ENCODE peak calls at places on chromosome 3, in five cellular contexts. One of them, this sample, is unnamed.

GRCh38 chr3:13009946-13010315 is 63.3 kb downstream of the IQSEC1 start:
- DNase-seq in GM20000: no peak
- DNase-seq in activated CD8-positive, alpha-beta T cell treated with anti-CD3 and anti-CD28 coated beads for 36 hours: no peak
- DNase-seq in WERI-Rb-1: no peak
- DNase-seq in body of pancreas: no peak
- DNase-seq in this sample: no peak

GRCh38 chr3:160381470-160381869 is 17.6 kb downstream of the IFT80 start:
- DNase-seq in activated CD8-positive, alpha-beta T cell treated with anti-CD3 and anti-CD28 coated beads for 36 hours: no peak
- DNase-seq in body of pancreas: no peak
- DNase-seq in WERI-Rb-1: no peak
- DNase-seq in GM20000: no peak
- DNase-seq in this sample: no peak

GRCh38 chr3:127452321-127452821 is 138.2 kb downstream of the TPRA1 start:
- DNase-seq in GM20000: no peak
- DNase-seq in activated CD8-positive, alpha-beta T cell treated with anti-CD3 and anti-CD28 coated beads for 36 hours: no peak
- DNase-seq in body of pancreas: no peak
- DNase-seq in WERI-Rb-1: no peak
- DNase-seq in this sample: no peak

GRCh38 chr3:19270471-19270870 is 122.2 kb downstream of the KCNH8 start:
- DNase-seq in GM20000: no peak
- DNase-seq in WERI-Rb-1: no peak
- DNase-seq in body of pancreas: no peak
- DNase-seq in activated CD8-positive, alpha-beta T cell treated with anti-CD3 and anti-CD28 coated beads for 36 hours: no peak
- DNase-seq in this sample: no peak

GRCh38 chr3:4401441-4401840 is 65.6 kb downstream of the SUMF1 start:
- DNase-seq in activated CD8-positive, alpha-beta T cell treated with anti-CD3 and anti-CD28 coated beads for 36 hours: peak
- DNase-seq in GM20000: no peak
- DNase-seq in WERI-Rb-1: no peak
- DNase-seq in body of pancreas: no peak
- DNase-seq in this sample: no peak

GRCh38 chr3:174325834-174326705 is 533.1 kb upstream of the NAALADL2 start:
- DNase-seq in GM20000: no peak
- DNase-seq in body of pancreas: no peak
- DNase-seq in activated CD8-positive, alpha-beta T cell treated with anti-CD3 and anti-CD28 coated beads for 36 hours: no peak
- DNase-seq in WERI-Rb-1: no peak
- DNase-seq in this sample: no peak

GRCh38 chr3:57165637-57166036 is 484 bp upstream of the IL17RD start:
- DNase-seq in body of pancreas: no peak
- DNase-seq in WERI-Rb-1: no peak
- DNase-seq in activated CD8-positive, alpha-beta T cell treated with anti-CD3 and anti-CD28 coated beads for 36 hours: no peak
- DNase-seq in GM20000: no peak
- DNase-seq in this sample: no peak

GRCh38 chr3:120907659-120908029 is 361 bp upstream of the STXBP5L start:
- DNase-seq in activated CD8-positive, alpha-beta T cell treated with anti-CD3 and anti-CD28 coated beads for 36 hours: no peak
- DNase-seq in WERI-Rb-1: no peak
- DNase-seq in GM20000: no peak
- DNase-seq in body of pancreas: no peak
- DNase-seq in this sample: no peak

GRCh38 chr3:124034016-124034808 is 42.3 kb upstream of the ROPN1 start:
- DNase-seq in WERI-Rb-1: no peak
- DNase-seq in body of pancreas: peak
- DNase-seq in activated CD8-positive, alpha-beta T cell treated with anti-CD3 and anti-CD28 coated beads for 36 hours: peak
- DNase-seq in GM20000: peak
- DNase-seq in this sample: peak

GRCh38 chr3:18609184-18609583 is 184.0 kb upstream of the SATB1 start:
- DNase-seq in body of pancreas: no peak
- DNase-seq in WERI-Rb-1: no peak
- DNase-seq in activated CD8-positive, alpha-beta T cell treated with anti-CD3 and anti-CD28 coated beads for 36 hours: no peak
- DNase-seq in GM20000: no peak
- DNase-seq in this sample: no peak

GRCh38 chr3:38842266-38842965 is 26.4 kb upstream of the SCN10A start:
- DNase-seq in GM20000: no peak
- DNase-seq in activated CD8-positive, alpha-beta T cell treated with anti-CD3 and anti-CD28 coated beads for 36 hours: no peak
- DNase-seq in body of pancreas: no peak
- DNase-seq in WERI-Rb-1: no peak
- DNase-seq in this sample: no peak

GRCh38 chr3:38840987-38841386 is 25.0 kb upstream of the SCN10A start:
- DNase-seq in body of pancreas: no peak
- DNase-seq in activated CD8-positive, alpha-beta T cell treated with anti-CD3 and anti-CD28 coated beads for 36 hours: no peak
- DNase-seq in GM20000: no peak
- DNase-seq in WERI-Rb-1: no peak
- DNase-seq in this sample: no peak

GRCh38 chr3:38843898-38844297 is 27.9 kb upstream of the SCN10A start:
- DNase-seq in body of pancreas: no peak
- DNase-seq in GM20000: no peak
- DNase-seq in activated CD8-positive, alpha-beta T cell treated with anti-CD3 and anti-CD28 coated beads for 36 hours: peak
- DNase-seq in WERI-Rb-1: no peak
- DNase-seq in this sample: no peak
- TF ChIP-seq CTCF in body of pancreas: peak
- TF ChIP-seq CTCF in GM20000: no peak
- TF ChIP-seq CTCF in activated CD8-positive, alpha-beta T cell treated with anti-CD3 and anti-CD28 coated beads for 36 hours: peak
- TF ChIP-seq CTCF in WERI-Rb-1: peak
- TF ChIP-seq CTCF in this sample: no peak

DNA sequence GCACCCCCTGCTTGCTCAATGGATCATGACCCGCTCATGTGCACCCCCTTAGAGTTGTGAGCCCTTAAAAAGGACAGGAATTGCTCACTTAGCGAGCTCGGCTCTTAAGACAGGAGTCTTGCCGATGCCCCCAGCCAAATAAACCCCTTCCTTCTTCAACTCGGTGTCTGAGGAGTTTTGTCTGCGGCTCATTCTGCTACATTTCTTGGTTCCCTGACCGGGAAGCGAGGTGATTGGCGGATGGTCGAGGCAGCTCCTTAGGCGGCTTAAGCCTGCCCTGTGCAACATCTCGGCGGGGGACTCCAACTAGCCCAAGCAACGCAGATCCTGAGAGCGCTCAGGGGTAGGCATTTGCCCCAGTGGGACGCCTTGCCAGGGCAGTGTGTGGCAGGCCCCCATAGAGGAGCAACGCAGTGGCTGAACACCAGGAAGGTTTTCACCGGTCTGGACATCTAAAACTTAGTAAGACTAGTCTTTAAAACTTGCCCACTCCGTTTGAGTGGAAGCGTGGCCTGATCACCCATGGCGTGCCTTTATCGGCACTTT is 9.5 kb downstream of the SLCO2A1 start:
- DNase-seq in GM20000: no peak
- DNase-seq in WERI-Rb-1: no peak
- DNase-seq in body of pancreas: no peak
- DNase-seq in activated CD8-positive, alpha-beta T cell treated with anti-CD3 and anti-CD28 coated beads for 36 hours: no peak
- DNase-seq in this sample: no peak
- TF ChIP-seq CTCF in GM20000: no peak
- TF ChIP-seq CTCF in WERI-Rb-1: no peak
- TF ChIP-seq CTCF in body of pancreas: no peak
- TF ChIP-seq CTCF in activated CD8-positive, alpha-beta T cell treated with anti-CD3 and anti-CD28 coated beads for 36 hours: no peak
- TF ChIP-seq CTCF in this sample: no peak

DNA sequence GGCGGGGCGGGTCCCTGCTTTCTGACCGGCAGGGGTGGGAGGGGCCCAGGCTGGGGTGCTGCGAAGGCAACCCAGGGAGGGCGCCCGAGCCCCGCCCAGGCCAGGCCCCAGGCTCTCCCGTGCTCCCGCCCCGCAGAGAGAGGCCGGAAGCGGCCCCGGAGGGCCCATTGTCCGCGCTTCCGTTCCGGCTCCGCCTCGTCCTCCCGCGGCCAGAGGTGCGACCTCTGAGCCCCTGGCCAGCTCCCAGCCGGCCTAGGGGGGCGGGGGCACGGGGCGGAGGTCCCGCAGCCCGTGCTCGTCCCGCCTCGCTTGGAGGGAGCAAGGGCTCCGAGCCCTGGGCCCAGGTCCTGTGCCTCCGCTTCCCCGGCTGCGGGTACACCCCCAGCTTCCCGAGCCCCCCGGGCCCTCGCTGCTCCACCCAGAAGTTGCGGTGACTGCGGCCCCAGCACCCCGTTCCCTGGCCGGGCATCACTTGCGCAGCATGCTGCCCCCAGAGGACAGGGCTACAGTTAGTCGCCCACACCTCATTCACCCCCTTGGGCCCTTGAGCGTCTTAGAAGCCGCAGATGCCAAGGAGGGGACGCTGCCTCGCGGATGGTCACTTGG is 20.4 kb upstream of the PLXND1 start:
- DNase-seq in body of pancreas: peak
- DNase-seq in GM20000: peak
- DNase-seq in activated CD8-positive, alpha-beta T cell treated with anti-CD3 and anti-CD28 coated beads for 36 hours: peak
- DNase-seq in WERI-Rb-1: peak
- DNase-seq in this sample: peak
- TF ChIP-seq CTCF in body of pancreas: peak
- TF ChIP-seq CTCF in GM20000: no peak
- TF ChIP-seq CTCF in activated CD8-positive, alpha-beta T cell treated with anti-CD3 and anti-CD28 coated beads for 36 hours: peak
- TF ChIP-seq CTCF in WERI-Rb-1: no peak
- TF ChIP-seq CTCF in this sample: no peak

GRCh38 chr3:14453368-14453710 is 50.9 kb downstream of the SLC6A6 start:
- DNase-seq in WERI-Rb-1: no peak
- DNase-seq in GM20000: no peak
- DNase-seq in activated CD8-positive, alpha-beta T cell treated with anti-CD3 and anti-CD28 coated beads for 36 hours: no peak
- DNase-seq in body of pancreas: no peak
- DNase-seq in this sample: no peak

GRCh38 chr3:14450922-14451606 is 48.7 kb downstream of the SLC6A6 start:
- DNase-seq in activated CD8-positive, alpha-beta T cell treated with anti-CD3 and anti-CD28 coated beads for 36 hours: no peak
- DNase-seq in body of pancreas: no peak
- DNase-seq in WERI-Rb-1: no peak
- DNase-seq in GM20000: no peak
- DNase-seq in this sample: no peak

GRCh38 chr3:14451844-14452533 is 49.6 kb downstream of the SLC6A6 start:
- DNase-seq in WERI-Rb-1: no peak
- DNase-seq in activated CD8-positive, alpha-beta T cell treated with anti-CD3 and anti-CD28 coated beads for 36 hours: no peak
- DNase-seq in GM20000: no peak
- DNase-seq in body of pancreas: peak
- DNase-seq in this sample: no peak

GRCh38 chr3:14453841-14454630 is 51.6 kb downstream of the SLC6A6 start:
- DNase-seq in WERI-Rb-1: no peak
- DNase-seq in activated CD8-positive, alpha-beta T cell treated with anti-CD3 and anti-CD28 coated beads for 36 hours: no peak
- DNase-seq in body of pancreas: no peak
- DNase-seq in GM20000: no peak
- DNase-seq in this sample: no peak

GRCh38 chr3:14452676-14453367 is 50.4 kb downstream of the SLC6A6 start:
- DNase-seq in WERI-Rb-1: no peak
- DNase-seq in GM20000: no peak
- DNase-seq in body of pancreas: peak
- DNase-seq in activated CD8-positive, alpha-beta T cell treated with anti-CD3 and anti-CD28 coated beads for 36 hours: no peak
- DNase-seq in this sample: no peak
- TF ChIP-seq CTCF in WERI-Rb-1: no peak
- TF ChIP-seq CTCF in GM20000: no peak
- TF ChIP-seq CTCF in body of pancreas: peak
- TF ChIP-seq CTCF in activated CD8-positive, alpha-beta T cell treated with anti-CD3 and anti-CD28 coated beads for 36 hours: no peak
- TF ChIP-seq CTCF in this sample: no peak

GRCh38 chr3:32684029-32684799 is 774 bp upstream of the CNOT10 start:
- DNase-seq in activated CD8-positive, alpha-beta T cell treated with anti-CD3 and anti-CD28 coated beads for 36 hours: no peak
- DNase-seq in GM20000: no peak
- DNase-seq in WERI-Rb-1: no peak
- DNase-seq in body of pancreas: no peak
- DNase-seq in this sample: no peak

GRCh38 chr3:32685604-32686185 is 707 bp downstream of the CNOT10 start:
- DNase-seq in GM20000: peak
- DNase-seq in body of pancreas: no peak
- DNase-seq in WERI-Rb-1: no peak
- DNase-seq in activated CD8-positive, alpha-beta T cell treated with anti-CD3 and anti-CD28 coated beads for 36 hours: no peak
- DNase-seq in this sample: peak

GRCh38 chr3:32686713-32687112 is 1.7 kb downstream of the CNOT10 start:
- DNase-seq in GM20000: no peak
- DNase-seq in activated CD8-positive, alpha-beta T cell treated with anti-CD3 and anti-CD28 coated beads for 36 hours: no peak
- DNase-seq in WERI-Rb-1: no peak
- DNase-seq in body of pancreas: no peak
- DNase-seq in this sample: no peak

GRCh38 chr3:32681811-32682210 is 3.2 kb upstream of the CNOT10 start:
- DNase-seq in body of pancreas: no peak
- DNase-seq in GM20000: no peak
- DNase-seq in WERI-Rb-1: no peak
- DNase-seq in activated CD8-positive, alpha-beta T cell treated with anti-CD3 and anti-CD28 coated beads for 36 hours: no peak
- DNase-seq in this sample: no peak

GRCh38 chr3:32684800-32685603 is at the start of gene CNOT10:
- DNase-seq in activated CD8-positive, alpha-beta T cell treated with anti-CD3 and anti-CD28 coated beads for 36 hours: peak
- DNase-seq in WERI-Rb-1: peak
- DNase-seq in GM20000: peak
- DNase-seq in body of pancreas: peak
- DNase-seq in this sample: peak
- TF ChIP-seq CTCF in activated CD8-positive, alpha-beta T cell treated with anti-CD3 and anti-CD28 coated beads for 36 hours: no peak
- TF ChIP-seq CTCF in WERI-Rb-1: no peak
- TF ChIP-seq CTCF in GM20000: no peak
- TF ChIP-seq CTCF in body of pancreas: peak
- TF ChIP-seq CTCF in this sample: no peak

DNA sequence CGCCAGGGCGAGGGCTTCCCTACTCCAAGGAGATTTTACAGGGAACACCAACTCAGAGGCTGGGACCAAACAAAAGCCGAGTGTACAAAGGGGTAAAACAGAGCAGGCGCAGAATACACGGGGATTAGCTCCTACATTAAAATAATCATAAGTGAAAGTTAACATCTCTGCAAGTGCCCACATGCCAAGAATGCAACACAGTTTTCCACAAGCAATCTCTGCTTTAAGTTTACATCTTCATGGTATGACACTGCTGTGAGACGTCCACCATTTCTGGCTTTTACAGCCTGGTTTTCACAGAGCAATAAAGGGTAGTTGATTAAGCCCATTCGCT is 500 bp upstream of the VGLL3 start:
- DNase-seq in body of pancreas: no peak
- DNase-seq in WERI-Rb-1: no peak
- DNase-seq in GM20000: no peak
- DNase-seq in activated CD8-positive, alpha-beta T cell treated with anti-CD3 and anti-CD28 coated beads for 36 hours: no peak
- DNase-seq in this sample: no peak
- TF ChIP-seq CTCF in body of pancreas: no peak
- TF ChIP-seq CTCF in WERI-Rb-1: no peak
- TF ChIP-seq CTCF in GM20000: no peak
- TF ChIP-seq CTCF in activated CD8-positive, alpha-beta T cell treated with anti-CD3 and anti-CD28 coated beads for 36 hours: no peak
- TF ChIP-seq CTCF in this sample: no peak